ENCODE peak calls at places on chromosomes 6 and 20, in six cellular contexts. One of them, this sample, is unnamed. For H3K9me3, the result is how much of the 10 kb centered on the place peaks cover.

GRCh38 chr6:123716506-123716905 is 79.8 kb upstream of the TRDN start:
- DNase-seq in HCT116: no peak
- DNase-seq in CD8-positive, alpha-beta T cell: no peak
- DNase-seq in keratinocyte: no peak
- DNase-seq in stomach: no peak
- DNase-seq in upper lobe of left lung: no peak
- DNase-seq in this sample: no peak

GRCh38 chr6:72619883-72620696 is 1.8 kb upstream of the KCNQ5 start:
- DNase-seq in CD8-positive, alpha-beta T cell: peak
- DNase-seq in upper lobe of left lung: peak
- DNase-seq in stomach: peak
- DNase-seq in keratinocyte: no peak
- DNase-seq in HCT116: no peak
- DNase-seq in this sample: no peak

GRCh38 chr6:44222987-44223470 is 366 bp upstream of the SLC29A1 start:
- DNase-seq in keratinocyte: no peak
- DNase-seq in stomach: no peak
- DNase-seq in CD8-positive, alpha-beta T cell: no peak
- DNase-seq in HCT116: no peak
- DNase-seq in upper lobe of left lung: no peak
- DNase-seq in this sample: no peak

GRCh38 chr20:58651823-58652605 is 931 bp downstream of the STX16 start:
- DNase-seq in HCT116: no peak
- DNase-seq in keratinocyte: no peak
- DNase-seq in CD8-positive, alpha-beta T cell: peak
- DNase-seq in stomach: peak
- DNase-seq in upper lobe of left lung: peak
- DNase-seq in this sample: peak

GRCh38 chr20:22814475-22815205 is 220.5 kb upstream of the SSTR4 start:
- DNase-seq in stomach: no peak
- DNase-seq in keratinocyte: no peak
- DNase-seq in HCT116: no peak
- DNase-seq in upper lobe of left lung: no peak
- DNase-seq in CD8-positive, alpha-beta T cell: no peak
- DNase-seq in this sample: no peak

GRCh38 chr6:40336986-40337780 is 250.0 kb downstream of the LRFN2 start:
- DNase-seq in HCT116: no peak
- DNase-seq in keratinocyte: no peak
- DNase-seq in stomach: no peak
- DNase-seq in upper lobe of left lung: no peak
- DNase-seq in CD8-positive, alpha-beta T cell: no peak
- DNase-seq in this sample: no peak

GRCh38 chr20:50546729-50547314 is 36.6 kb downstream of the PTPN1 start:
- DNase-seq in HCT116: no peak
- DNase-seq in stomach: no peak
- DNase-seq in CD8-positive, alpha-beta T cell: no peak
- DNase-seq in keratinocyte: no peak
- DNase-seq in upper lobe of left lung: no peak
- DNase-seq in this sample: no peak

GRCh38 chr6:129709451-129709908 is 497 bp downstream of the ARHGAP18 start:
- DNase-seq in upper lobe of left lung: no peak
- DNase-seq in keratinocyte: no peak
- DNase-seq in HCT116: no peak
- DNase-seq in stomach: peak
- DNase-seq in CD8-positive, alpha-beta T cell: no peak
- DNase-seq in this sample: no peak

GRCh38 chr20:20611165-20611564 is 101.3 kb downstream of the RALGAPA2 start:
- DNase-seq in CD8-positive, alpha-beta T cell: no peak
- DNase-seq in stomach: no peak
- DNase-seq in upper lobe of left lung: no peak
- DNase-seq in keratinocyte: no peak
- DNase-seq in HCT116: no peak
- DNase-seq in this sample: no peak

GRCh38 chr6:17385660-17386059 is 7.7 kb upstream of the CAP2 start:
- DNase-seq in keratinocyte: no peak
- DNase-seq in HCT116: no peak
- DNase-seq in stomach: no peak
- DNase-seq in CD8-positive, alpha-beta T cell: no peak
- DNase-seq in upper lobe of left lung: no peak
- DNase-seq in this sample: no peak

DNA sequence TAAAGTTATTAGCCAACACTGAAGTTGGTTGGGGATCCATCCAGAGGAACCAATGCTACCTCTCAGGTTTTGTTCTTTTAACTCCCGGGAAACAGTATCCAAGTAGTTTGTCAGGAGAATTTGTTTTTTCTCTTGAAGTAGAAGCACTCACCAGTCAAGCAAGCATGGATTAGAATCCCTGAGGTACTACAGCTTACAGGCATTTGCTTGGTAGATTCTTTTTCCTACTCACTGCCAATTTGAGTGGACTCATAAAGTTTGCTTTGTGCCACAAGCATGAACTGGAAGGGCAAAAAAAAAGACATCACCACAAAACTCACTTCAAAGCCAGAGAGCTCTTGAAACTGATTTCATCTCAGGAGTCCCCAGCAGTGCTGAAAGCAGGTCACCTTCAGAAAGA is 167.4 kb downstream of the MBOAT1 start:
- DNase-seq in CD8-positive, alpha-beta T cell: no peak
- DNase-seq in HCT116: no peak
- DNase-seq in stomach: no peak
- DNase-seq in upper lobe of left lung: no peak
- DNase-seq in keratinocyte: no peak
- DNase-seq in this sample: no peak
- H3K9me3 ChIP-seq in CD8-positive, alpha-beta T cell: under half
- H3K9me3 ChIP-seq in HCT116: under half
- H3K9me3 ChIP-seq in stomach: under half
- H3K9me3 ChIP-seq in upper lobe of left lung: under half
- H3K9me3 ChIP-seq in keratinocyte: under half
- H3K9me3 ChIP-seq in this sample: under half

GRCh38 chr6:167547328-167547692 is 222.4 kb downstream of the TTLL2 start:
- DNase-seq in keratinocyte: no peak
- DNase-seq in CD8-positive, alpha-beta T cell: no peak
- DNase-seq in stomach: no peak
- DNase-seq in upper lobe of left lung: no peak
- DNase-seq in HCT116: no peak
- DNase-seq in this sample: no peak
- H3K27ac ChIP-seq in keratinocyte: no peak
- H3K27ac ChIP-seq in CD8-positive, alpha-beta T cell: no peak
- H3K27ac ChIP-seq in stomach: no peak
- H3K27ac ChIP-seq in upper lobe of left lung: no peak
- H3K27ac ChIP-seq in HCT116: no peak
- H3K27ac ChIP-seq in this sample: no peak

DNA sequence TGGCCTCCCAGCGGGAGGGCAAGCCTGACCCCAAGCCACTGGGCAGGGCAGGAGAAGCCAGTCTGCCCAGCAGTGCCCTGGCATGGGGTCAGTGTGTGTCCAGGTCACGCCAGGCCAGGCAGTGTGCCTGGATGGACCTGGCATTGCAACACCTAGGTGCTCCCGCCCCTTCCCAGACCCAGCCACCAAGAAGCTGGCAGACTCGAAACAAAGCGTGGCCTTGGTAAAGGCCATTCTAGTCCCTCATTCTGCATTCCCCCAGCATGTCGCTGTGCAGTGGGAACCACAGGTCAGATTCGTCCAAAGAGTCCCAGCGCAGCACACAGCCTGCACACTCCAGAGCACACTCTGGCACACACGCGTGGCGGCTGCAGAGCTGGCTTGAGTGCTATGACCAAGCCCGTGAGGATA is 19.3 kb upstream of the APMAP start:
- DNase-seq in CD8-positive, alpha-beta T cell: no peak
- DNase-seq in upper lobe of left lung: peak
- DNase-seq in HCT116: no peak
- DNase-seq in keratinocyte: no peak
- DNase-seq in stomach: peak
- DNase-seq in this sample: no peak
- H3K9me3 ChIP-seq in CD8-positive, alpha-beta T cell: under half
- H3K9me3 ChIP-seq in upper lobe of left lung: under half
- H3K9me3 ChIP-seq in HCT116: under half
- H3K9me3 ChIP-seq in keratinocyte: under half
- H3K9me3 ChIP-seq in stomach: under half
- H3K9me3 ChIP-seq in this sample: under half

GRCh38 chr6:144468709-144469108 is 183.6 kb downstream of the UTRN start:
- DNase-seq in stomach: no peak
- DNase-seq in keratinocyte: no peak
- DNase-seq in HCT116: no peak
- DNase-seq in CD8-positive, alpha-beta T cell: no peak
- DNase-seq in upper lobe of left lung: no peak
- DNase-seq in this sample: no peak

GRCh38 chr6:144474904-144475303 is 189.8 kb downstream of the UTRN start:
- DNase-seq in upper lobe of left lung: no peak
- DNase-seq in keratinocyte: no peak
- DNase-seq in HCT116: no peak
- DNase-seq in CD8-positive, alpha-beta T cell: no peak
- DNase-seq in stomach: no peak
- DNase-seq in this sample: no peak

GRCh38 chr6:144474290-144474689 is 189.2 kb downstream of the UTRN start:
- DNase-seq in upper lobe of left lung: no peak
- DNase-seq in keratinocyte: no peak
- DNase-seq in CD8-positive, alpha-beta T cell: no peak
- DNase-seq in stomach: no peak
- DNase-seq in HCT116: no peak
- DNase-seq in this sample: no peak

GRCh38 chr6:144469144-144469575 is 184.0 kb downstream of the UTRN start:
- DNase-seq in CD8-positive, alpha-beta T cell: no peak
- DNase-seq in keratinocyte: no peak
- DNase-seq in upper lobe of left lung: no peak
- DNase-seq in stomach: no peak
- DNase-seq in HCT116: no peak
- DNase-seq in this sample: no peak

GRCh38 chr6:144471986-144472385 is 186.9 kb downstream of the UTRN start:
- DNase-seq in HCT116: no peak
- DNase-seq in stomach: no peak
- DNase-seq in keratinocyte: no peak
- DNase-seq in upper lobe of left lung: no peak
- DNase-seq in CD8-positive, alpha-beta T cell: no peak
- DNase-seq in this sample: no peak
- H3K27ac ChIP-seq in HCT116: no peak
- H3K27ac ChIP-seq in stomach: no peak
- H3K27ac ChIP-seq in keratinocyte: no peak
- H3K27ac ChIP-seq in upper lobe of left lung: no peak
- H3K27ac ChIP-seq in CD8-positive, alpha-beta T cell: no peak
- H3K27ac ChIP-seq in this sample: no peak

GRCh38 chr20:56018194-56018593 is 12.9 kb upstream of the CBLN4 start:
- DNase-seq in HCT116: no peak
- DNase-seq in keratinocyte: no peak
- DNase-seq in upper lobe of left lung: no peak
- DNase-seq in CD8-positive, alpha-beta T cell: no peak
- DNase-seq in stomach: no peak
- DNase-seq in this sample: no peak

GRCh38 chr20:56017560-56017959 is 12.2 kb upstream of the CBLN4 start:
- DNase-seq in keratinocyte: no peak
- DNase-seq in CD8-positive, alpha-beta T cell: no peak
- DNase-seq in stomach: no peak
- DNase-seq in upper lobe of left lung: no peak
- DNase-seq in HCT116: no peak
- DNase-seq in this sample: no peak

GRCh38 chr20:56018750-56019149 is 13.4 kb upstream of the CBLN4 start:
- DNase-seq in HCT116: no peak
- DNase-seq in CD8-positive, alpha-beta T cell: no peak
- DNase-seq in keratinocyte: no peak
- DNase-seq in upper lobe of left lung: no peak
- DNase-seq in stomach: no peak
- DNase-seq in this sample: no peak

DNA sequence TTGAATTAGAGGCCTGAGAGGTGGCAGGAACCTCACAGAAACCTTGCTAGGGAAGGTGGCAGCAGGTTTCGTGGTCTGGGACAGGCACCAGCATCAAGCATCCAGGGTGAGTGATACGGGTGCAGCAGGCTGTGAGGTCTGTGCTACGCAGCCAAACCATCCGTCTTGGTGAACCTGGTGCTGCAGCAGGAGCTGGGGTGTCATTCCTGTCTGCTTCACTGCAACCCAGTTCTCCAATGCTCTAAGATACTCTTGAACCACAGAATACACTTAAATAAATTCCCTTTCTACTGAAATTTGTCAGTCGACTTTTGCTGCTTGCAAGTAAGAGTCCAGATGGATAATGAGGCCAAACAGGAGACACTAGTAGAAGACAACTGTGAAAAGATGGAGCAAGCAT is 9.7 kb upstream of the CBLN4 start:
- DNase-seq in CD8-positive, alpha-beta T cell: no peak
- DNase-seq in HCT116: no peak
- DNase-seq in keratinocyte: no peak
- DNase-seq in stomach: no peak
- DNase-seq in upper lobe of left lung: no peak
- DNase-seq in this sample: no peak
- H3K9me3 ChIP-seq in CD8-positive, alpha-beta T cell: under half
- H3K9me3 ChIP-seq in HCT116: under half
- H3K9me3 ChIP-seq in keratinocyte: under half
- H3K9me3 ChIP-seq in stomach: under half
- H3K9me3 ChIP-seq in upper lobe of left lung: under half
- H3K9me3 ChIP-seq in this sample: under half

DNA sequence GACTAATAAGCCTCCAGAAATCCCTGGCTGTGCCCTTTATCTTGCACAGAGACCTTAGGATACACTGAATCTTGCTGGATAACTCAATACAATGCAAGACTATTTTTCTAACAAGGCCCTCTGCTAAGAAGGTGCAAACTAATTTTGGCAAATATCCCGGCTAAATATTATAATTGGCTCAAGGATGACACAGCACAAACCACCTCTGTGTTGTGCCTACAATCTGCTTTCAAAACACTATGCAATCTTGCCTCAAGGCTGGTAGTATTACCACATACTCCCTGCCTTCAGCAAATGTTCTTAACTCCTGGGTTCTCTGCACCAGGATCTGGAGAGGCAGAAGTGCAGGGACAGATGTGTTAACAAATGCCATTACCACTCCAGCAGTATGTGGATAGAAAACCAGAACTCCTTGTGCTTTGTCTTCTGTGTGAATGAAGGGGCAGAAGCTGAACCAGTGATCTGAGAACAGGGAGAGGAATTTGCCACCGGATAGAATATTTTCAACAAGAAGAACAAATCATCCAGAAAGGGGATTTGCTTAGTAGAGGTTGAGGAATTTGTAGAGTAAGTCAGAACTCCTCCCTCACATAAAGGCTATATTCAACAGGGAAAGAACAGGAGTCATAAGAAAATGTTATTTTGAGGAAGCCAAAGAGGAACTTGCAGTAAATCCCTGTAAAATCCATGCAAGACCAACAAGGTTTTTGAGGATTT is 74.1 kb upstream of the SLC4A11 start:
- DNase-seq in keratinocyte: no peak
- DNase-seq in HCT116: no peak
- DNase-seq in upper lobe of left lung: peak
- DNase-seq in stomach: no peak
- DNase-seq in CD8-positive, alpha-beta T cell: no peak
- DNase-seq in this sample: no peak
- H3K27ac ChIP-seq in keratinocyte: peak
- H3K27ac ChIP-seq in HCT116: no peak
- H3K27ac ChIP-seq in upper lobe of left lung: peak
- H3K27ac ChIP-seq in stomach: peak
- H3K27ac ChIP-seq in CD8-positive, alpha-beta T cell: no peak
- H3K27ac ChIP-seq in this sample: no peak